ENCODE peak calls at places on chromosome 22, in ten cellular contexts. One of them, this sample, is unnamed.

GRCh38 chr22:45887202-45888131 is 89.5 kb downstream of the WNT7B start:
- DNase-seq in adipocyte: no peak
- DNase-seq in head of caudate nucleus: peak
- DNase-seq in activated CD8-positive, alpha-beta T cell treated with anti-CD3 and anti-CD28 coated beads for 36 hours: no peak
- DNase-seq in NCI-H446: no peak
- DNase-seq in ACHN: no peak
- DNase-seq in uterus: no peak
- DNase-seq in effector memory CD4-positive, alpha-beta T cell: no peak
- DNase-seq in iris pigment epithelial cell: no peak
- DNase-seq in stimulated activated naive CD8-positive, alpha-beta T cell treated with anti-CD3 and anti-CD28 coated beads, Interleukin-15, Interleukin-2, amounts not matched to agents 100 U/mL and 50 U/mL, for 24 hours: no peak
- DNase-seq in this sample: no peak

GRCh38 chr22:17192186-17192585 is 27.0 kb downstream of the ADA2 start:
- DNase-seq in stimulated activated naive CD8-positive, alpha-beta T cell treated with anti-CD3 and anti-CD28 coated beads, Interleukin-15, Interleukin-2, amounts not matched to agents 100 U/mL and 50 U/mL, for 24 hours: no peak
- DNase-seq in activated CD8-positive, alpha-beta T cell treated with anti-CD3 and anti-CD28 coated beads for 36 hours: no peak
- DNase-seq in uterus: no peak
- DNase-seq in effector memory CD4-positive, alpha-beta T cell: no peak
- DNase-seq in adipocyte: no peak
- DNase-seq in iris pigment epithelial cell: no peak
- DNase-seq in ACHN: no peak
- DNase-seq in head of caudate nucleus: no peak
- DNase-seq in NCI-H446: no peak
- DNase-seq in this sample: no peak

GRCh38 chr22:19811811-19812771 is 42.6 kb downstream of the GNB1L start:
- DNase-seq in effector memory CD4-positive, alpha-beta T cell: no peak
- DNase-seq in ACHN: no peak
- DNase-seq in uterus: no peak
- DNase-seq in NCI-H446: no peak
- DNase-seq in activated CD8-positive, alpha-beta T cell treated with anti-CD3 and anti-CD28 coated beads for 36 hours: no peak
- DNase-seq in head of caudate nucleus: peak
- DNase-seq in stimulated activated naive CD8-positive, alpha-beta T cell treated with anti-CD3 and anti-CD28 coated beads, Interleukin-15, Interleukin-2, amounts not matched to agents 100 U/mL and 50 U/mL, for 24 hours: no peak
- DNase-seq in iris pigment epithelial cell: no peak
- DNase-seq in adipocyte: no peak
- DNase-seq in this sample: no peak

GRCh38 chr22:46011627-46012181 is 34.7 kb upstream of the WNT7B start:
- DNase-seq in iris pigment epithelial cell: no peak
- DNase-seq in ACHN: no peak
- DNase-seq in effector memory CD4-positive, alpha-beta T cell: no peak
- DNase-seq in activated CD8-positive, alpha-beta T cell treated with anti-CD3 and anti-CD28 coated beads for 36 hours: no peak
- DNase-seq in stimulated activated naive CD8-positive, alpha-beta T cell treated with anti-CD3 and anti-CD28 coated beads, Interleukin-15, Interleukin-2, amounts not matched to agents 100 U/mL and 50 U/mL, for 24 hours: no peak
- DNase-seq in adipocyte: no peak
- DNase-seq in head of caudate nucleus: no peak
- DNase-seq in uterus: peak
- DNase-seq in NCI-H446: no peak
- DNase-seq in this sample: no peak

GRCh38 chr22:38023045-38023444 is 34.2 kb upstream of the PICK1 start:
- DNase-seq in iris pigment epithelial cell: no peak
- DNase-seq in activated CD8-positive, alpha-beta T cell treated with anti-CD3 and anti-CD28 coated beads for 36 hours: no peak
- DNase-seq in effector memory CD4-positive, alpha-beta T cell: no peak
- DNase-seq in NCI-H446: no peak
- DNase-seq in ACHN: no peak
- DNase-seq in head of caudate nucleus: no peak
- DNase-seq in stimulated activated naive CD8-positive, alpha-beta T cell treated with anti-CD3 and anti-CD28 coated beads, Interleukin-15, Interleukin-2, amounts not matched to agents 100 U/mL and 50 U/mL, for 24 hours: no peak
- DNase-seq in uterus: no peak
- DNase-seq in adipocyte: no peak
- DNase-seq in this sample: no peak

GRCh38 chr22:46421272-46421671 is 85.8 kb downstream of the TRMU start:
- DNase-seq in activated CD8-positive, alpha-beta T cell treated with anti-CD3 and anti-CD28 coated beads for 36 hours: peak
- DNase-seq in ACHN: no peak
- DNase-seq in stimulated activated naive CD8-positive, alpha-beta T cell treated with anti-CD3 and anti-CD28 coated beads, Interleukin-15, Interleukin-2, amounts not matched to agents 100 U/mL and 50 U/mL, for 24 hours: peak
- DNase-seq in head of caudate nucleus: no peak
- DNase-seq in NCI-H446: no peak
- DNase-seq in uterus: no peak
- DNase-seq in effector memory CD4-positive, alpha-beta T cell: peak
- DNase-seq in adipocyte: no peak
- DNase-seq in iris pigment epithelial cell: no peak
- DNase-seq in this sample: no peak

GRCh38 chr22:35637943-35638342 is 10.3 kb upstream of the APOL6 start:
- DNase-seq in ACHN: no peak
- DNase-seq in uterus: peak
- DNase-seq in head of caudate nucleus: no peak
- DNase-seq in effector memory CD4-positive, alpha-beta T cell: no peak
- DNase-seq in activated CD8-positive, alpha-beta T cell treated with anti-CD3 and anti-CD28 coated beads for 36 hours: no peak
- DNase-seq in NCI-H446: no peak
- DNase-seq in iris pigment epithelial cell: no peak
- DNase-seq in adipocyte: no peak
- DNase-seq in stimulated activated naive CD8-positive, alpha-beta T cell treated with anti-CD3 and anti-CD28 coated beads, Interleukin-15, Interleukin-2, amounts not matched to agents 100 U/mL and 50 U/mL, for 24 hours: no peak
- DNase-seq in this sample: peak

GRCh38 chr22:16964366-16964765 is 43.7 kb downstream of the GAB4 start:
- DNase-seq in activated CD8-positive, alpha-beta T cell treated with anti-CD3 and anti-CD28 coated beads for 36 hours: no peak
- DNase-seq in stimulated activated naive CD8-positive, alpha-beta T cell treated with anti-CD3 and anti-CD28 coated beads, Interleukin-15, Interleukin-2, amounts not matched to agents 100 U/mL and 50 U/mL, for 24 hours: no peak
- DNase-seq in effector memory CD4-positive, alpha-beta T cell: no peak
- DNase-seq in ACHN: no peak
- DNase-seq in uterus: no peak
- DNase-seq in iris pigment epithelial cell: no peak
- DNase-seq in head of caudate nucleus: no peak
- DNase-seq in NCI-H446: no peak
- DNase-seq in adipocyte: no peak
- DNase-seq in this sample: no peak

GRCh38 chr22:17087176-17088131 is 2.7 kb downstream of the IL17RA start:
- DNase-seq in head of caudate nucleus: no peak
- DNase-seq in adipocyte: peak
- DNase-seq in iris pigment epithelial cell: peak
- DNase-seq in stimulated activated naive CD8-positive, alpha-beta T cell treated with anti-CD3 and anti-CD28 coated beads, Interleukin-15, Interleukin-2, amounts not matched to agents 100 U/mL and 50 U/mL, for 24 hours: peak
- DNase-seq in ACHN: no peak
- DNase-seq in effector memory CD4-positive, alpha-beta T cell: peak
- DNase-seq in activated CD8-positive, alpha-beta T cell treated with anti-CD3 and anti-CD28 coated beads for 36 hours: peak
- DNase-seq in NCI-H446: no peak
- DNase-seq in uterus: no peak
- DNase-seq in this sample: peak

GRCh38 chr22:50432131-50432870 is 42.5 kb downstream of the SBF1 start:
- DNase-seq in head of caudate nucleus: no peak
- DNase-seq in effector memory CD4-positive, alpha-beta T cell: no peak
- DNase-seq in adipocyte: no peak
- DNase-seq in uterus: no peak
- DNase-seq in stimulated activated naive CD8-positive, alpha-beta T cell treated with anti-CD3 and anti-CD28 coated beads, Interleukin-15, Interleukin-2, amounts not matched to agents 100 U/mL and 50 U/mL, for 24 hours: no peak
- DNase-seq in activated CD8-positive, alpha-beta T cell treated with anti-CD3 and anti-CD28 coated beads for 36 hours: no peak
- DNase-seq in ACHN: no peak
- DNase-seq in iris pigment epithelial cell: no peak
- DNase-seq in NCI-H446: no peak
- DNase-seq in this sample: no peak

GRCh38 chr22:49104434-49104833 is 723.2 kb downstream of the BRD1 start:
- DNase-seq in iris pigment epithelial cell: no peak
- DNase-seq in head of caudate nucleus: no peak
- DNase-seq in activated CD8-positive, alpha-beta T cell treated with anti-CD3 and anti-CD28 coated beads for 36 hours: no peak
- DNase-seq in ACHN: no peak
- DNase-seq in adipocyte: no peak
- DNase-seq in effector memory CD4-positive, alpha-beta T cell: no peak
- DNase-seq in NCI-H446: no peak
- DNase-seq in stimulated activated naive CD8-positive, alpha-beta T cell treated with anti-CD3 and anti-CD28 coated beads, Interleukin-15, Interleukin-2, amounts not matched to agents 100 U/mL and 50 U/mL, for 24 hours: no peak
- DNase-seq in uterus: no peak
- DNase-seq in this sample: no peak

GRCh38 chr22:38452373-38453064 is 2.5 kb downstream of the KCNJ4 start:
- DNase-seq in head of caudate nucleus: peak
- DNase-seq in uterus: peak
- DNase-seq in ACHN: no peak
- DNase-seq in adipocyte: no peak
- DNase-seq in NCI-H446: peak
- DNase-seq in effector memory CD4-positive, alpha-beta T cell: no peak
- DNase-seq in iris pigment epithelial cell: no peak
- DNase-seq in stimulated activated naive CD8-positive, alpha-beta T cell treated with anti-CD3 and anti-CD28 coated beads, Interleukin-15, Interleukin-2, amounts not matched to agents 100 U/mL and 50 U/mL, for 24 hours: no peak
- DNase-seq in activated CD8-positive, alpha-beta T cell treated with anti-CD3 and anti-CD28 coated beads for 36 hours: no peak
- DNase-seq in this sample: no peak

GRCh38 chr22:29342577-29343312 is 27.2 kb upstream of the RASL10A start:
- DNase-seq in ACHN: no peak
- DNase-seq in activated CD8-positive, alpha-beta T cell treated with anti-CD3 and anti-CD28 coated beads for 36 hours: no peak
- DNase-seq in effector memory CD4-positive, alpha-beta T cell: no peak
- DNase-seq in iris pigment epithelial cell: no peak
- DNase-seq in adipocyte: no peak
- DNase-seq in uterus: no peak
- DNase-seq in stimulated activated naive CD8-positive, alpha-beta T cell treated with anti-CD3 and anti-CD28 coated beads, Interleukin-15, Interleukin-2, amounts not matched to agents 100 U/mL and 50 U/mL, for 24 hours: no peak
- DNase-seq in head of caudate nucleus: no peak
- DNase-seq in NCI-H446: no peak
- DNase-seq in this sample: no peak

GRCh38 chr22:16963189-16963945 is 44.7 kb downstream of the GAB4 start:
- DNase-seq in activated CD8-positive, alpha-beta T cell treated with anti-CD3 and anti-CD28 coated beads for 36 hours: no peak
- DNase-seq in ACHN: no peak
- DNase-seq in uterus: no peak
- DNase-seq in effector memory CD4-positive, alpha-beta T cell: no peak
- DNase-seq in adipocyte: no peak
- DNase-seq in NCI-H446: no peak
- DNase-seq in iris pigment epithelial cell: no peak
- DNase-seq in stimulated activated naive CD8-positive, alpha-beta T cell treated with anti-CD3 and anti-CD28 coated beads, Interleukin-15, Interleukin-2, amounts not matched to agents 100 U/mL and 50 U/mL, for 24 hours: no peak
- DNase-seq in head of caudate nucleus: no peak
- DNase-seq in this sample: no peak

This sample was measured in fibroblast of villous mesenchyme.